ENCODE peak calls at places on chromosomes 16 and 17, in five cellular contexts. K is fibroblast of lung; W is colonic mucosa; B is lung; I is CD4-positive, alpha-beta T cell. P is an unnamed sample.
A peak's percentile ranks its signal among the peaks of the same experiment; 100 is the strongest.

GRCh38 chr17:12665263-12666210 is at the start of gene MYOCD:
- DNase-seq in W (peak; percentile 19), B (no peak), K (peak; percentile 42), I (no peak), P (no peak)

GRCh38 chr16:85428168-85428898 is 184.8 kb upstream of the GSE1 start:
- DNase-seq in W (peak; percentile 56), I (peak; percentile 41), B (no peak), K (no peak), P (no peak)

GRCh38 chr17:31442860-31443259 is 51.4 kb downstream of the RAB11FIP4 start:
- DNase-seq in K (no peak), I (no peak), B (no peak), W (no peak), P (no peak)

GRCh38 chr17:34777044-34777443 is 184.2 kb downstream of the CCT6B start:
- DNase-seq in I (no peak), K (no peak), W (no peak), B (no peak), P (no peak)

GRCh38 chr17:42405963-42406495 is 17.0 kb downstream of the CAVIN1 start:
- DNase-seq in K (peak; percentile 56), B (peak; percentile 82), I (peak; percentile 82), W (peak; percentile 88), P (no peak)

GRCh38 chr17:64413505-64413904 is 22.8 kb upstream of the PECAM1 start:
- DNase-seq in I (no peak), B (peak; percentile 60), W (no peak), K (no peak), P (no peak)

GRCh38 chr17:56028837-56029236 is 124.4 kb upstream of the ANKFN1 start:
- DNase-seq in W (no peak), I (no peak), B (no peak), K (no peak), P (no peak)

GRCh38 chr16:56584276-56584675 is 5.1 kb upstream of the MT3 start:
- DNase-seq in I (no peak), K (no peak), B (no peak), W (no peak), P (no peak)

GRCh38 chr16:64615647-64616280 is 506.1 kb downstream of the CDH11 start:
- DNase-seq in W (peak; percentile 17), K (peak; percentile 41), B (no peak), I (no peak), P (no peak)

GRCh38 chr17:82985973-82986372 is 93.4 kb upstream of the METRNL start:
- DNase-seq in K (peak; percentile 64), B (peak; percentile 29), I (peak; percentile 56), W (no peak), P (no peak)

GRCh38 chr17:31085563-31085962 is 9.2 kb upstream of the NF1 start:
- DNase-seq in I (no peak), B (no peak), K (peak; percentile 69), W (no peak), P (no peak)

GRCh38 chr17:41724476-41725030 is 9.9 kb downstream of the HAP1 start:
- DNase-seq in I (no peak), W (no peak), K (no peak), B (no peak), P (no peak)

GRCh38 chr17:77842148-77842905 is 116.2 kb upstream of the TNRC6C start:
- DNase-seq in K (peak; percentile 83), W (no peak), B (no peak), I (no peak), P (no peak)

GRCh38 chr17:37246085-37246484 is 129.7 kb upstream of the C17orf78 start:
- DNase-seq in W (no peak), K (no peak), B (no peak), I (no peak), P (no peak)

GRCh38 chr17:31811021-31811565 is 48.0 kb downstream of the COPRS start:
- DNase-seq in B (no peak), K (peak; percentile 38), I (no peak), W (no peak), P (no peak)

GRCh38 chr17:64399071-64399766 is 8.6 kb upstream of the PECAM1 start:
- DNase-seq in W (no peak), I (no peak), K (peak; percentile 65), B (no peak), P (no peak)

GRCh38 chr16:56389554-56389953 is 35.8 kb downstream of the AMFR start:
- DNase-seq in B (no peak), I (no peak), W (no peak), K (peak; percentile 99), P (no peak)

GRCh38 chr17:52419256-52419655 is 260.7 kb upstream of the CA10 start:
- DNase-seq in K (no peak), W (no peak), I (no peak), B (no peak), P (no peak)

GRCh38 chr17:43211480-43212402 is at the start of gene TMEM106A:
- DNase-seq in K (peak; percentile 84), W (peak; percentile 87), I (peak; percentile 62), B (peak; percentile 80), P (peak; percentile 35)

GRCh38 chr17:41811549-41812175 is at the start of gene P3H4:
- DNase-seq in W (peak; percentile 86), I (peak; percentile 68), B (peak; percentile 66), K (peak; percentile 80), P (no peak)

GRCh38 chr17:2904135-2904534 is 107.9 kb downstream of the RAP1GAP2 start:
- DNase-seq in W (no peak), B (no peak), K (peak; percentile 34), I (no peak), P (no peak)

GRCh38 chr16:4517812-4518211 is 20.8 kb downstream of the CDIP1 start:
- DNase-seq in W (no peak), B (no peak), I (no peak), K (peak; percentile 26), P (no peak)

GRCh38 chr16:85592700-85593502 is 20.2 kb upstream of the GSE1 start:
- DNase-seq in W (no peak), I (no peak), K (peak; percentile 68), B (no peak), P (no peak)

GRCh38 chr16:19645557-19645981 is 72.5 kb downstream of the KNOP1 start:
- DNase-seq in I (no peak), K (peak; percentile 16), W (peak; percentile 21), B (no peak), P (no peak)

GRCh38 chr17:27230996-27231395 is 62.9 kb upstream of the WSB1 start:
- DNase-seq in K (no peak), W (no peak), I (no peak), B (no peak), P (no peak)

GRCh38 chr16:5036228-5037156 is 2.8 kb upstream of the NAGPA start:
- DNase-seq in K (peak; percentile 70), I (no peak), W (no peak), B (no peak), P (no peak)

GRCh38 chr16:11682655-11683096 is 14.4 kb downstream of the SNN start:
- DNase-seq in K (peak; percentile 98), I (no peak), W (no peak), B (no peak), P (no peak)

GRCh38 chr17:43691317-43691693 is 29.6 kb upstream of the MEOX1 start:
- DNase-seq in B (no peak), K (no peak), I (no peak), W (no peak), P (no peak)

GRCh38 chr17:73552300-73553088 is 91.8 kb downstream of the SDK2 start:
- DNase-seq in K (no peak), W (no peak), B (peak; percentile 46), I (no peak), P (no peak)

DNA sequence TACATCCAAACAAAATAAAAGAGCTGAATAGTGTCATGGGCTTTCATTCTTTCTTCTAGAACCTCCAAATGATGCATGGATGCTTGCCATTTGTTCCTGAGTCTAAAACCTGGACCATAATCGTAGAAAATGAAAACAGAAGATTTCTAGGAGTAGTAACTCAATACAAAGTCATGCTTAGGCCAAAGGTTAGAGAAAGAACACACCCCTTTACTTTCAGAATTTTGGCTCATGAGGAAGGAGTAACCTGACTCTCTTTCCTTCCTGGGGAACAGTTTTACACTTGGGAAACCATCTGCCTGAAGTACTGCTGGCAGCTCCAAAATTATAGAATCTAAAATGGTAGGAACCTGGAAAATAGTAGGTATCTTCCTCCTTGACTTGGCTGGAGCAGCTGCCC is 137.2 kb downstream of the SNX11 start:
- DNase-seq in B (no peak), K (peak; percentile 20), I (no peak), W (no peak), P (no peak)
- H3K27ac ChIP-seq in B (no peak overlapping the region), K (no peak overlapping the region), I (no peak overlapping the region), W (peak overlapping the region; percentile 2), P (no peak overlapping the region)

DNA sequence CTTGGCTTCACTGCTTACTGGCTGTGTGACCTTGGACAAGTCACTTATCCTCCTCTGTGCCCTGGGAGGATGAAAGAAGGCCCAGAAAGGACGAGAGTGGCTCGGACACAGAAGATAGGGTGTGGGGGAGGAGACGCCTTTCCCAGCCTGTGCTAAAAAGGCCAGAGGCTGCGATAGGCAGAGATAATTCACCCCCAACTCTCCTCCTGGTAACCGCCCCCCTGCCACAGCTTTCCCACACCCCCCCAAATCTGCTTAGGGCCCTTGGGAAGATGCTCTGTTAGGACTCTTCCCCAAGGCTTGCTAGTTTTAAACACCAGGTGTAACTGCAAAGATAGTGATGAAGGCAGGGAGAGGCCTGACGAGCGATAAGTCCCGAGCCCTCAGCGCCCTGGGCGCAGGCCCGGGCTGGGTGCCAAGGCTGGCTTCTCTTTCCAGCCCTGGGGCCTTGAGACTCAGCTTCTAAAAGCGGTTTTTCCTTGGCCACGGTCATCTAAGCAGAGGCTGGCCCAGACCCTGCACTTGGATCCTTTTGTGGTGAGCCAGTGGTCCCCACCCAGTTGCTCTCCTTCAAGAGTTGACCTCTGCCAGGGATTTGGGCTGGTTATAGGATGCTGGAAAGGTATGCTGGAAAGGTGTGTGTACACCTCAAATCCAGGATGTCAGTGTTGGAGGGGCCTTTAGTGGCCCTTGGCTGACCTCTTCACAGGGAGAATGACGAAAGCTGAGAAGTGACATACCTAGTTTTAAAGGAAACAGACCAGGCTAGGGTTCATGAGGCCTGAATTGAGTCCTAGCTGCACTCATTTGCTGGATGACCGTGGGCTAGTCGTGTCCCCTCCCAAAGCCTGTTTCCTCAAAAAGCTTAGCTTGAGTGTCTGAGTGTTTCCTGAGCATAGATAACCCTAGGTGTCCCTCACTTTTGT is 3.4 kb upstream of the PPP1R9B start:
- DNase-seq in K (no peak), I (no peak), W (no peak), B (no peak), P (no peak)
- H3K27ac ChIP-seq in K (no peak overlapping the region), I (no peak overlapping the region), W (no peak overlapping the region), B (peak overlapping the region; percentile 59), P (peak overlapping the region; percentile 93)

DNA sequence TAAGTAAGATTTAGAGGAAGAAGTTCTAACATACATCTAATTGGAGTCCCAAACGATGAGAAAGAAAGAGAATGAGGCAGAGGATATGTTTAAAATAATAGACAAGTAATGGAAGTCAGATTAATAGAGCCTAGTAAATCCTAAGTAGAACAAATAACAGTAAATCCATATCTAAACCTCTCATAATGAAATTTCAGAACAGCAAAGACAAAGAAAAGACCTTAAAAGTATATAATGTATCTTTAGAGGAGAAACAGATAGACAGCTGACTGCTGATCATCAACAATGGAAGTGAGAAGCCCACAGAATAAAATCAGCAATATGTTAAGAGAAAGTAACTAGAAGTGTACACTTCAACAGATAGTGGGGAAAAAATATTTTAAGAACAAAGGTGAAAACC is 536.2 kb upstream of the ZFHX3 start:
- DNase-seq in I (no peak), B (no peak), K (no peak), W (no peak), P (no peak)
- H3K27ac ChIP-seq in I (no peak overlapping the region), B (no peak overlapping the region), K (no peak overlapping the region), W (no peak overlapping the region), P (no peak overlapping the region)

DNA sequence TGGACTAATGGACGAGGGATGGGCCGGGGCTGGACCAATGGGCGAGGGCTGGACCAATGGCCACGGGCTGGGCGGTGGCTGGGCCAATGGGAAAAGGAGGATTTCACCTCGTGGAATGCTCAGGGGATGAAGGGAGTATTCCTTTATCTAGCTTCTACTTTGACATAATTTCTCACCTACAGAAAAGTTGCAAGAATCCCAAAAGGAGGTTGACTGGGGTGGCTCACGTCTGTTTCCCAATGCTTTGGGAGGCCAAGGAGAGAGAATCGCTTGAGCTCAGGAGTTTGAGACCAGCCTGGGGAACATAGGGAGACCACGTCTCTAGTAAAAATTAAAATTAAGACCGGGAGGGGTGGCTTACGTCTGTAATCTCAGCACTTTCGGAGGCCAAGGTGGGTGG is 5.7 kb upstream of the FLYWCH1 start:
- DNase-seq in W (no peak), B (no peak), I (no peak), K (no peak), P (no peak)
- H3K27ac ChIP-seq in W (no peak overlapping the region), B (peak overlapping the region; percentile 57), I (peak overlapping the region; percentile 10), K (no peak overlapping the region), P (peak overlapping the region; percentile 0)